ENCODE peak calls at places on chromosomes 11 and 22, in five cellular contexts. Q is tibial artery, T is T-helper 17 cell, Y is epithelial cell of esophagus, H is lower leg skin. F is an unnamed sample.

GRCh38 chr11:11409224-11409623 is 56.2 kb upstream of the CSNK2A3 start:
- DNase-seq in Y (no peak), H (no peak), T (no peak), Q (no peak), F (no peak)

GRCh38 chr11:36288442-36289225 is 590 bp downstream of the COMMD9 start:
- DNase-seq in Q (no peak), H (no peak), Y (no peak), T (no peak), F (no peak)

GRCh38 chr11:70014291-70014690 is 63.8 kb upstream of the ANO1 start:
- DNase-seq in T (no peak), Y (no peak), Q (no peak), H (no peak), F (no peak)

GRCh38 chr22:26756675-26757293 is 99.4 kb downstream of the MIAT start:
- DNase-seq in H (no peak), T (peak), Q (peak), Y (peak), F (peak)

GRCh38 chr11:133040289-133040893 is 491.9 kb downstream of the OPCML start:
- DNase-seq in Y (peak), Q (no peak), H (peak), T (no peak), F (no peak)

GRCh38 chr22:33007485-33007884 is 50.7 kb downstream of the SYN3 start:
- DNase-seq in H (peak), Y (no peak), Q (no peak), T (no peak), F (no peak)

GRCh38 chr11:67119577-67120391 is 721 bp downstream of the KDM2A start:
- DNase-seq in Y (peak), H (peak), T (peak), Q (peak), F (peak)

GRCh38 chr11:1202154-1202775 is 20.6 kb upstream of the MUC5B start:
- DNase-seq in T (no peak), Y (no peak), H (peak), Q (peak), F (peak)

F was measured in activated CD4-positive, CD25-positive, alpha-beta regulatory T cell treated with anti-CD3 and anti-CD28 coated beads, Interleukin-2, amount 50 U/mL, for 72 hours.